ENCODE peak calls at places on chromosome X, in five cellular contexts. One of them, this sample, is unnamed.

GRCh38 chrX:113512700-113513395 is 672.2 kb upstream of the AMOT start:
- DNase-seq in NCI-H524: no peak
- DNase-seq in astrocyte of the hippocampus: peak; percentile 65
- DNase-seq in ELR: peak; percentile 58
- DNase-seq in MG63: peak; percentile 22
- DNase-seq in this sample: no peak

GRCh38 chrX:53526999-53527398 is 92.8 kb upstream of the HSD17B10 start:
- DNase-seq in NCI-H524: no peak
- DNase-seq in astrocyte of the hippocampus: no peak
- DNase-seq in ELR: no peak
- DNase-seq in MG63: no peak
- DNase-seq in this sample: no peak

GRCh38 chrX:42085836-42086235 is 162.5 kb upstream of the CASK start:
- DNase-seq in NCI-H524: no peak
- DNase-seq in astrocyte of the hippocampus: peak; percentile 21
- DNase-seq in ELR: no peak
- DNase-seq in MG63: no peak
- DNase-seq in this sample: no peak

GRCh38 chrX:87338510-87338909 is 179.1 kb upstream of the KLHL4 start:
- DNase-seq in NCI-H524: peak; percentile 35
- DNase-seq in astrocyte of the hippocampus: peak; percentile 35
- DNase-seq in ELR: no peak
- DNase-seq in MG63: no peak
- DNase-seq in this sample: no peak

GRCh38 chrX:103758555-103758954 is 18.1 kb upstream of the PLP1 start:
- DNase-seq in NCI-H524: no peak
- DNase-seq in astrocyte of the hippocampus: no peak
- DNase-seq in ELR: no peak
- DNase-seq in MG63: no peak
- DNase-seq in this sample: no peak

GRCh38 chrX:41558531-41558930 is 111.4 kb downstream of the NYX start:
- DNase-seq in NCI-H524: peak; percentile 16
- DNase-seq in astrocyte of the hippocampus: peak; percentile 31
- DNase-seq in ELR: peak; percentile 50
- DNase-seq in MG63: no peak
- DNase-seq in this sample: no peak

GRCh38 chrX:136138939-136139338 is 8.4 kb upstream of the FHL1 start:
- DNase-seq in NCI-H524: no peak
- DNase-seq in astrocyte of the hippocampus: no peak
- DNase-seq in ELR: no peak
- DNase-seq in MG63: no peak
- DNase-seq in this sample: no peak

GRCh38 chrX:10447577-10448214 is 172.7 kb downstream of the MID1 start:
- DNase-seq in NCI-H524: no peak
- DNase-seq in astrocyte of the hippocampus: peak; percentile 69
- DNase-seq in ELR: peak; percentile 69
- DNase-seq in MG63: peak; percentile 14
- DNase-seq in this sample: no peak

GRCh38 chrX:121851033-121851432 is 803.6 kb downstream of the GLUD2 start:
- DNase-seq in NCI-H524: no peak
- DNase-seq in astrocyte of the hippocampus: peak; percentile 7
- DNase-seq in ELR: peak; percentile 0
- DNase-seq in MG63: no peak
- DNase-seq in this sample: no peak

GRCh38 chrX:39310925-39311324 is 509.7 kb downstream of the MID1IP1 start:
- DNase-seq in NCI-H524: no peak
- DNase-seq in astrocyte of the hippocampus: no peak
- DNase-seq in ELR: no peak
- DNase-seq in MG63: no peak
- DNase-seq in this sample: no peak

GRCh38 chrX:70613295-70613694 is 168.7 kb downstream of the DLG3 start:
- DNase-seq in NCI-H524: peak; percentile 29
- DNase-seq in astrocyte of the hippocampus: no peak
- DNase-seq in ELR: peak; percentile 58
- DNase-seq in MG63: no peak
- DNase-seq in this sample: no peak

GRCh38 chrX:9885150-9885549 is 82.0 kb upstream of the CLDN34 start:
- DNase-seq in NCI-H524: peak; percentile 76
- DNase-seq in astrocyte of the hippocampus: peak; percentile 77
- DNase-seq in ELR: peak; percentile 65
- DNase-seq in MG63: peak; percentile 51
- DNase-seq in this sample: peak; percentile 63

GRCh38 chrX:39601193-39602085 is 496.3 kb downstream of the BCOR start:
- DNase-seq in NCI-H524: peak; percentile 98
- DNase-seq in astrocyte of the hippocampus: no peak
- DNase-seq in ELR: no peak
- DNase-seq in MG63: no peak
- DNase-seq in this sample: peak; percentile 14

GRCh38 chrX:56813318-56813837 is 84.3 kb downstream of the NBDY start:
- DNase-seq in NCI-H524: no peak
- DNase-seq in astrocyte of the hippocampus: peak; percentile 26
- DNase-seq in ELR: peak; percentile 49
- DNase-seq in MG63: no peak
- DNase-seq in this sample: peak; percentile 45

GRCh38 chrX:24925430-24925829 is 90.3 kb downstream of the ARX start:
- DNase-seq in NCI-H524: no peak
- DNase-seq in astrocyte of the hippocampus: no peak
- DNase-seq in ELR: no peak
- DNase-seq in MG63: no peak
- DNase-seq in this sample: no peak

GRCh38 chrX:66919280-66919832 is 280.5 kb upstream of the EDA2R start:
- DNase-seq in NCI-H524: no peak
- DNase-seq in astrocyte of the hippocampus: no peak
- DNase-seq in ELR: no peak
- DNase-seq in MG63: peak; percentile 59
- DNase-seq in this sample: no peak

GRCh38 chrX:25295466-25295865 is 279.7 kb upstream of the ARX start:
- DNase-seq in NCI-H524: no peak
- DNase-seq in astrocyte of the hippocampus: peak; percentile 13
- DNase-seq in ELR: no peak
- DNase-seq in MG63: no peak
- DNase-seq in this sample: no peak

GRCh38 chrX:115337735-115338134 is 48.2 kb downstream of the LUZP4 start:
- DNase-seq in NCI-H524: no peak
- DNase-seq in astrocyte of the hippocampus: peak; percentile 54
- DNase-seq in ELR: no peak
- DNase-seq in MG63: peak; percentile 65
- DNase-seq in this sample: peak; percentile 12

GRCh38 chrX:103549920-103550319 is 30.6 kb upstream of the RAB40A start:
- DNase-seq in NCI-H524: no peak
- DNase-seq in astrocyte of the hippocampus: no peak
- DNase-seq in ELR: no peak
- DNase-seq in MG63: no peak
- DNase-seq in this sample: no peak

GRCh38 chrX:121356850-121357171 is 309.4 kb downstream of the GLUD2 start:
- DNase-seq in NCI-H524: no peak
- DNase-seq in astrocyte of the hippocampus: no peak
- DNase-seq in ELR: no peak
- DNase-seq in MG63: no peak
- DNase-seq in this sample: no peak

GRCh38 chrX:74421181-74422028 is at the start of gene SLC16A2:
- DNase-seq in NCI-H524: peak; percentile 93
- DNase-seq in astrocyte of the hippocampus: peak; percentile 87
- DNase-seq in ELR: peak; percentile 78
- DNase-seq in MG63: peak; percentile 72
- DNase-seq in this sample: peak; percentile 88

GRCh38 chrX:130786030-130786429 is 117.0 kb downstream of the ENOX2 start:
- DNase-seq in NCI-H524: peak; percentile 49
- DNase-seq in astrocyte of the hippocampus: no peak
- DNase-seq in ELR: no peak
- DNase-seq in MG63: no peak
- DNase-seq in this sample: no peak

GRCh38 chrX:149490100-149490499 is 15.0 kb downstream of the IDS start:
- DNase-seq in NCI-H524: no peak
- DNase-seq in astrocyte of the hippocampus: no peak
- DNase-seq in ELR: no peak
- DNase-seq in MG63: no peak
- DNase-seq in this sample: no peak

GRCh38 chrX:44306336-44306735 is 37.1 kb downstream of the EFHC2 start:
- DNase-seq in NCI-H524: peak; percentile 28
- DNase-seq in astrocyte of the hippocampus: peak; percentile 10
- DNase-seq in ELR: peak; percentile 9
- DNase-seq in MG63: peak; percentile 59
- DNase-seq in this sample: no peak

GRCh38 chrX:22024577-22024976 is 7.5 kb upstream of the PHEX start:
- DNase-seq in NCI-H524: no peak
- DNase-seq in astrocyte of the hippocampus: no peak
- DNase-seq in ELR: no peak
- DNase-seq in MG63: no peak
- DNase-seq in this sample: no peak

This sample was measured in adrenal gland.